ENCODE peak calls at places on chromosomes 1 and 21, in eight cellular contexts. R, H, X, G, V, E, F and B are unnamed samples.

GRCh38 chr1:157967205-157967604 is 26.2 kb upstream of the KIRREL1 start:
- DNase-seq in V (no peak), F (no peak), E (no peak), G (no peak), R (no peak), X (no peak), H (no peak), B (no peak)

GRCh38 chr1:162422662-162423375 is 10.9 kb upstream of the SH2D1B start:
- DNase-seq in F (no peak), G (no peak), H (no peak), R (no peak), V (no peak), X (no peak), E (no peak), B (no peak)

GRCh38 chr1:209609403-209610377 is 26.2 kb downstream of the CAMK1G start:
- DNase-seq in G (no peak), H (no peak), F (no peak), X (no peak), R (no peak), V (no peak), E (no peak), B (no peak)

GRCh38 chr1:194268839-194269238 is 1082.4 kb upstream of the B3GALT2 start:
- DNase-seq in X (no peak), G (no peak), V (peak; percentile 1), R (no peak), F (no peak), H (no peak), E (no peak), B (no peak)

GRCh38 chr1:218613105-218613504 is 268.0 kb downstream of the TGFB2 start:
- DNase-seq in F (no peak), H (no peak), E (no peak), R (no peak), G (no peak), V (no peak), X (no peak), B (no peak)

GRCh38 chr1:175191654-175192053 is 922 bp downstream of the KIAA0040 start:
- DNase-seq in E (no peak), G (peak; percentile 22), H (peak; percentile 41), R (peak; percentile 32), F (no peak), X (no peak), V (no peak), B (no peak)

GRCh38 chr1:8360493-8361197 is 42.7 kb downstream of the SLC45A1 start:
- DNase-seq in V (no peak), H (no peak), X (no peak), G (no peak), F (no peak), R (no peak), E (no peak), B (no peak)

GRCh38 chr1:24769656-24770651 is 24.7 kb downstream of the CLIC4 start:
- DNase-seq in F (no peak), E (no peak), H (no peak), G (no peak), X (no peak), R (no peak), V (no peak), B (no peak)

GRCh38 chr1:18109756-18110597 is 2.4 kb downstream of the IGSF21 start:
- DNase-seq in F (no peak), X (peak; percentile 69), H (no peak), E (no peak), R (no peak), G (no peak), V (no peak), B (peak; percentile 59)

GRCh38 chr1:55669308-55669707 is 454.1 kb upstream of the USP24 start:
- DNase-seq in X (no peak), E (no peak), G (no peak), R (no peak), V (no peak), H (no peak), F (no peak), B (peak; percentile 27)

GRCh38 chr1:176682830-176683229 is 219.9 kb downstream of the PAPPA2 start:
- DNase-seq in G (no peak), R (no peak), F (no peak), V (no peak), X (no peak), E (no peak), H (no peak), B (no peak)

GRCh38 chr1:203507227-203507626 is 13.3 kb downstream of the OPTC start:
- DNase-seq in G (no peak), R (no peak), V (no peak), E (no peak), H (no peak), F (no peak), X (no peak), B (no peak)

GRCh38 chr1:179217943-179218507 is 11.5 kb downstream of the ABL2 start:
- DNase-seq in X (no peak), E (no peak), V (no peak), R (no peak), F (no peak), H (no peak), G (no peak), B (no peak)

GRCh38 chr21:46185717-46186116 is 1.5 kb upstream of the SPATC1L start:
- DNase-seq in E (no peak), G (no peak), F (no peak), V (no peak), H (no peak), R (no peak), X (no peak), B (no peak)

GRCh38 chr1:158506369-158506987 is 34.5 kb downstream of the OR10R2 start:
- DNase-seq in F (no peak), X (peak; percentile 22), V (no peak), H (no peak), R (no peak), G (peak; percentile 8), E (no peak), B (peak; percentile 75)

GRCh38 chr21:45572231-45572630 is 30.0 kb upstream of the SLC19A1 start:
- DNase-seq in V (no peak), G (no peak), F (no peak), H (no peak), X (no peak), E (no peak), R (no peak), B (no peak)

GRCh38 chr1:115648717-115649691 is 7.2 kb downstream of the VANGL1 start:
- DNase-seq in E (no peak), F (no peak), H (no peak), V (no peak), G (peak; percentile 36), X (no peak), R (no peak), B (no peak)